ENCODE peak calls at places on chromosomes 7 and 10, in ten cellular contexts. P is left ventricle myocardium inferior, E is heart right ventricle, Y is heart left ventricle, O is body of pancreas, B is uterus, C is upper lobe of right lung, S is lower lobe of right lung, T is thoracic aorta, U is A549. J is an unnamed sample.

GRCh38 chr7:35908305-35909223 is 107.7 kb downstream of the SEPTIN7 start:
- DNase-seq in P (peak), E (peak), Y (no peak), O (no peak), B (no peak), C (no peak), S (no peak), T (no peak), U (no peak), J (no peak)

GRCh38 chr7:3188946-3189345 is 112.1 kb upstream of the SDK1 start:
- DNase-seq in P (no peak), E (no peak), Y (no peak), O (no peak), B (no peak), C (no peak), S (peak), T (no peak), U (no peak), J (no peak)

GRCh38 chr7:29480456-29480855 is 83.2 kb upstream of the PRR15 start:
- DNase-seq in P (no peak), E (no peak), Y (no peak), O (peak), B (peak), C (no peak), S (no peak), T (no peak), U (no peak), J (no peak)

GRCh38 chr7:54839538-54840213 is 80.7 kb upstream of the SEC61G start:
- DNase-seq in P (peak), E (peak), Y (peak), O (peak), B (no peak), C (peak), S (peak), T (peak), U (peak), J (peak)

GRCh38 chr7:37411444-37412034 is 37.1 kb downstream of the ELMO1 start:
- DNase-seq in P (no peak), E (no peak), Y (no peak), O (no peak), B (no peak), C (no peak), S (no peak), T (no peak), U (no peak), J (no peak)

GRCh38 chr10:126948355-126949160 is 43.3 kb downstream of the DOCK1 start:
- DNase-seq in P (no peak), E (no peak), Y (no peak), O (no peak), B (no peak), C (no peak), S (no peak), T (no peak), U (no peak), J (no peak)

GRCh38 chr10:5891009-5891408 is 966 bp downstream of the FBH1 start:
- DNase-seq in P (no peak), E (no peak), Y (no peak), O (no peak), B (no peak), C (no peak), S (no peak), T (no peak), U (no peak), J (no peak)

GRCh38 chr10:101061814-101062230 is at the start of gene KAZALD1:
- DNase-seq in P (no peak), E (no peak), Y (no peak), O (no peak), B (no peak), C (no peak), S (no peak), T (no peak), U (no peak), J (no peak)

GRCh38 chr7:30596043-30596641 is 1.5 kb downstream of the GARS1 start:
- DNase-seq in P (no peak), E (no peak), Y (no peak), O (peak), B (no peak), C (no peak), S (no peak), T (no peak), U (peak), J (no peak)

GRCh38 chr10:79399242-79399831 is 46.1 kb downstream of the ZCCHC24 start:
- DNase-seq in P (peak), E (peak), Y (peak), O (peak), B (peak), C (peak), S (peak), T (peak), U (no peak), J (peak)

GRCh38 chr10:64973391-64973790 is 1452.2 kb downstream of the REEP3 start:
- DNase-seq in P (no peak), E (no peak), Y (no peak), O (no peak), B (no peak), C (no peak), S (no peak), T (no peak), U (no peak), J (no peak)

GRCh38 chr7:155000795-155001194 is 2.1 kb downstream of the PAXIP1 start:
- DNase-seq in P (no peak), E (no peak), Y (no peak), O (peak), B (no peak), C (no peak), S (no peak), T (no peak), U (no peak), J (no peak)

GRCh38 chr7:71237945-71238344 is 106.0 kb downstream of the GALNT17 start:
- DNase-seq in P (peak), E (peak), Y (peak), O (peak), B (peak), C (no peak), S (no peak), T (no peak), U (no peak), J (no peak)

GRCh38 chr10:80152820-80153219 is 20.3 kb downstream of the PLAC9 start:
- DNase-seq in P (no peak), E (no peak), Y (no peak), O (no peak), B (no peak), C (no peak), S (no peak), T (no peak), U (no peak), J (no peak)

GRCh38 chr10:19169684-19170083 is 121.1 kb downstream of the MALRD1 start:
- DNase-seq in P (no peak), E (no peak), Y (no peak), O (no peak), B (no peak), C (no peak), S (no peak), T (no peak), U (no peak), J (no peak)

GRCh38 chr7:94509264-94509878 is at the start of gene CASD1:
- DNase-seq in P (peak), E (peak), Y (peak), O (peak), B (peak), C (peak), S (peak), T (no peak), U (peak), J (peak)

GRCh38 chr10:61628199-61628874 is 34.4 kb upstream of the CABCOCO1 start:
- DNase-seq in P (no peak), E (no peak), Y (no peak), O (no peak), B (no peak), C (no peak), S (no peak), T (no peak), U (no peak), J (no peak)

GRCh38 chr7:28957822-28958234 is 302 bp downstream of the TRIL start:
- DNase-seq in P (no peak), E (no peak), Y (no peak), O (no peak), B (peak), C (no peak), S (no peak), T (no peak), U (no peak), J (no peak)

GRCh38 chr10:101779544-101780186 is 3.6 kb downstream of the NPM3 start:
- DNase-seq in P (peak), E (peak), Y (peak), O (peak), B (peak), C (peak), S (peak), T (no peak), U (peak), J (peak)

GRCh38 chr7:75966209-75966961 is 28.0 kb downstream of the TMEM120A start:
- DNase-seq in P (peak), E (peak), Y (peak), O (peak), B (peak), C (no peak), S (no peak), T (peak), U (no peak), J (no peak)

GRCh38 chr10:52232561-52233350 is 81.3 kb upstream of the DKK1 start:
- DNase-seq in P (no peak), E (no peak), Y (no peak), O (peak), B (no peak), C (no peak), S (no peak), T (no peak), U (peak), J (no peak)

GRCh38 chr7:151663382-151664100 is 143.8 kb upstream of the RHEB start:
- DNase-seq in P (no peak), E (no peak), Y (no peak), O (no peak), B (no peak), C (no peak), S (no peak), T (no peak), U (no peak), J (no peak)

GRCh38 chr7:24827027-24827426 is 69.8 kb upstream of the GSDME start:
- DNase-seq in P (no peak), E (no peak), Y (no peak), O (no peak), B (no peak), C (no peak), S (no peak), T (no peak), U (no peak), J (no peak)

GRCh38 chr7:29623976-29624375 is 60.3 kb downstream of the PRR15 start:
- DNase-seq in P (no peak), E (no peak), Y (no peak), O (no peak), B (no peak), C (no peak), S (no peak), T (no peak), U (no peak), J (no peak)

GRCh38 chr7:140661124-140661523 is 11.6 kb upstream of the ADCK2 start:
- DNase-seq in P (no peak), E (no peak), Y (no peak), O (no peak), B (no peak), C (no peak), S (no peak), T (no peak), U (peak), J (no peak)

GRCh38 chr10:100362570-100363496 is 15.8 kb downstream of the SCD start:
- DNase-seq in P (no peak), E (no peak), Y (no peak), O (no peak), B (no peak), C (no peak), S (no peak), T (no peak), U (no peak), J (no peak)

GRCh38 chr7:136324073-136324704 is 347.0 kb upstream of the MTPN start:
- DNase-seq in P (no peak), E (no peak), Y (no peak), O (no peak), B (no peak), C (no peak), S (no peak), T (no peak), U (no peak), J (no peak)

GRCh38 chr7:100126931-100127865 is at the start of gene MBLAC1:
- DNase-seq in P (peak), E (peak), Y (peak), O (peak), B (peak), C (peak), S (peak), T (peak), U (peak), J (peak)

GRCh38 chr10:45547966-45548513 is 124.5 kb downstream of the ZFAND4 start:
- DNase-seq in P (no peak), E (no peak), Y (no peak), O (no peak), B (no peak), C (no peak), S (no peak), T (no peak), U (no peak), J (no peak)

GRCh38 chr7:9796241-9796640 is 1177.4 kb upstream of the PHF14 start:
- DNase-seq in P (no peak), E (no peak), Y (no peak), O (no peak), B (no peak), C (no peak), S (no peak), T (no peak), U (no peak), J (no peak)

GRCh38 chr10:13722747-13723657 is 136.2 kb downstream of the PRPF18 start:
- DNase-seq in P (no peak), E (no peak), Y (no peak), O (no peak), B (no peak), C (no peak), S (no peak), T (no peak), U (no peak), J (no peak)

DNA sequence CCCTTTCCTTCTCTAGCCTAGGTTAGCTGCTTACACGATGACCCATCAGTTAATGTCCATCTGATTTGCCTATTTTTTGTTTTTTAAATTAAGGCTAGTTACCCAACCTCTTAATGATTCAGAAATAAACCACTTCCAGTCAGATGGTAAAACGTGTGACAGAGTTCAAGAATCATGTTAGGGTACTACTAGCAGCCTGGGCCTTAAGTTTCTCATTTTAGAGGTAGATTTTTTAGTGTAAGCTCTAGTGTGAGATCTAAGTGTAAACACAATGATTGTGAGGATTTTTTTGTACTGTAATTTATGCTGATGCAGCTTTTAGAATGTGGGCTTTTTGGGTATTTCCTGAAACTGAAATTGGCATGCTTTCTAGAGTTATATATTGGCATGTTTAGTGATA is 130.0 kb downstream of the CDK14 start:
- DNase-seq in P (no peak), E (no peak), Y (no peak), O (no peak), B (no peak), C (no peak), S (no peak), T (no peak), U (no peak), J (no peak)
- H3K27ac ChIP-seq in P (peak), E (no peak), Y (peak), O (peak), B (no peak), C (no peak), S (no peak), T (no peak), U (no peak), J (no peak)

DNA sequence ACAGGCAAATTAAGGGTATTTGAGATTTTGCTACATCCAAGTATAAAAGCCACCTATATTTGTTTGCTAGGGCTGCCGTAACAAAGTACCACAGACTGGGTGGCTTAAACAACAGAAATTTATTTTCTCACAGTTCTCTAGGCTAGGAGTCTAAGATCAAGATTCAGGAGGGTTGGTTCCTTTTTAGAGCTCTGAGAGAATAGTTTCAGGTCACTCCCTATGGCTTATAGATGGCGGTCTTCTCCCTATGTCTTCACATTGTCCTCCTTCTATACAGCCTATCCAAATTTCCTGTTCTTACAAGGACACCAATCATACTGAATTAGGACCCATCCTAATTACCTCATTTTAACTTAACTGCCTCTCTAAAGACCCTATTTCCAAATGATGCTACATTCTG is 11.2 kb downstream of the HYCC1 start:
- DNase-seq in P (no peak), E (no peak), Y (no peak), O (no peak), B (no peak), C (no peak), S (no peak), T (no peak), U (no peak), J (no peak)
- H3K27ac ChIP-seq in P (no peak), E (no peak), Y (no peak), O (no peak), B (no peak), C (no peak), S (no peak), T (peak), U (no peak), J (no peak)

DNA sequence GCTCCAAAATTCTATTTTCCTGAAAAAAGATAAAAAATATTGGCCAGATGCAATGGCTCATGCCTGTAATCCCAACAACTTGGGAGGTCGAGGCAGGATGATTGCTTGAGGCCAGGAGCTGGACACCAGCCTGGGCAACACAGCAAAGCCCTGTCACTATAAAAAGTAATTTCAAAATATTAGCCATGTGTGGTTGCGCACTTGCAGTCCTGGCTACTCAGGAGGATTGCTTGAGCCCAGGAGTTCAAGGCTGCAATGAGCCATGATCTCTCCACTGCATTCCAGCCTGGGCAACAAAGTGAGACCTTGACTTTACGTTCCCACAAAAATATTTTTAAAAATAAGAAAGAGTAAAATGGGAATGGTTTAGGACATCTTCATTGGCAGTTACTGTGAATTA is 104.1 kb upstream of the AFAP1L2 start:
- DNase-seq in P (no peak), E (no peak), Y (no peak), O (no peak), B (no peak), C (no peak), S (no peak), T (no peak), U (no peak), J (no peak)
- H3K27ac ChIP-seq in P (peak), E (peak), Y (peak), O (no peak), B (peak), C (peak), S (peak), T (no peak), U (no peak), J (no peak)

DNA sequence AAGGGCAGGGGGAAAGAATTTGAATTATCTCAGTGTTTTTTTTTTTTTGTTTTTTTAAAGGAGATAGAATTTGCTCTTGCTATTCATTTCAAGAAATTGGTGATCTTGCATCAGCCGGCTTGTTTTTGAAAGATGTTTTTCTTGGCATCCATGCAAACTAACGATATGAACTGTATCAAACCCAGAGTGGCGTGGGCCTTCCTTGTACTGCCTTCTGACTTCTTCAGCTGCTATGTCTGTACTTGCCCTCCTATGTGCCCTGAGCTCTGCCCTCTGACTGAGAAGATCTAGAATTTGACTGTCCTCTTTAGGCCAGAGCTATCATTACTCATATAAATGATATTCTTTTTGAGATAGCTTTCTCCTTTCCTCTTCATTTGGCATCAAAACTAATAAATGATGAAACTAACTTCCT is 183.1 kb downstream of the EXOC4 start:
- DNase-seq in P (no peak), E (peak), Y (no peak), O (peak), B (no peak), C (no peak), S (no peak), T (no peak), U (no peak), J (no peak)
- H3K27ac ChIP-seq in P (peak), E (no peak), Y (peak), O (no peak), B (no peak), C (no peak), S (no peak), T (no peak), U (no peak), J (no peak)

GRCh38 chr7:27122075-27122910 is 8.3 kb downstream of the HOXA4 start:
- DNase-seq in P (no peak), E (no peak), Y (no peak), O (no peak), B (no peak), C (no peak), S (no peak), T (no peak), U (peak), J (peak)

GRCh38 chr7:27124979-27125689 is 5.4 kb downstream of the HOXA4 start:
- DNase-seq in P (no peak), E (no peak), Y (no peak), O (no peak), B (no peak), C (no peak), S (no peak), T (no peak), U (no peak), J (no peak)

GRCh38 chr7:27123021-27123476 is 7.5 kb downstream of the HOXA4 start:
- DNase-seq in P (no peak), E (no peak), Y (no peak), O (no peak), B (no peak), C (no peak), S (no peak), T (no peak), U (no peak), J (no peak)

GRCh38 chr7:27124096-27124978 is 6.2 kb downstream of the HOXA4 start:
- DNase-seq in P (no peak), E (no peak), Y (no peak), O (no peak), B (peak), C (no peak), S (no peak), T (no peak), U (no peak), J (peak)

DNA sequence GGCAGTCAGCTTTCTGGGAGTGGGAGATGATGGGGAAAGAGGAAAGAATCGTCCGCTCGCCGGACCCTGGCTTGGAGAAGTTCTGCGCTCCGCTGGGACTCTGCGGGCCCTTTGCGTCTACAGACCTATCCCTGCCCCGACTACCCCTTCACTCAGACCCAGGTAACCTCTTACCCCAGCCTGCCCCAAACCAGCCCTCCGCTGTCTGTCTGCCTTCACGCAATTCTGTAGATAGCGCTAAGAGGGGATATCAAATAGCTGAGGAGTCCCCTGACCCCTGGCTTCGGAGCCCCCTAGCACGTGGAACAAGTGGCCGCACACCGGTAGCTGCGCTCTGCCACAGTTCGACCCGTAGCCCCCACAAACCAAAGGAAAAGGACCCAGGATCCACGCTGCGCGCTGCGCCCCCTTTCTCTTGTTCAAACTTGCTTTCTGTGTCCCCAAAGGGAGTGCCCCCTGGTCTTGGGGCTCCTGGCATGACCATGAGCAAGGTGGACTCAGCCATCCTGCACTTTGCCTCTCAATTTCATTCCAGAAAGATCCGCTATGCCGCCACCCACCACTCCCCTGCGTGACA is 7.0 kb downstream of the HOXA4 start:
- DNase-seq in P (no peak), E (no peak), Y (no peak), O (no peak), B (no peak), C (no peak), S (no peak), T (no peak), U (no peak), J (peak)
- H3K27ac ChIP-seq in P (no peak), E (no peak), Y (no peak), O (no peak), B (no peak), C (peak), S (peak), T (peak), U (peak), J (no peak)

J was measured in SJSA1.